ENCODE peak calls at places on chromosomes 4 and X, in eight cellular contexts. One of them, this sample, is unnamed.

GRCh38 chr4:11511321-11511720 is 82.6 kb upstream of the HS3ST1 start:
- DNase-seq in GM23338: no peak
- DNase-seq in HCT116: no peak
- DNase-seq in neural progenitor cell: no peak
- DNase-seq in hepatocyte: no peak
- DNase-seq in SK-N-SH: no peak
- DNase-seq in GM23248: no peak
- DNase-seq in PC-3: no peak
- DNase-seq in this sample: no peak

GRCh38 chrX:75155830-75156525 is at the start of gene ABCB7:
- DNase-seq in neural progenitor cell: peak
- DNase-seq in PC-3: peak
- DNase-seq in GM23338: peak
- DNase-seq in HCT116: peak
- DNase-seq in hepatocyte: peak
- DNase-seq in GM23248: peak
- DNase-seq in SK-N-SH: peak
- DNase-seq in this sample: peak

GRCh38 chr4:39706334-39706733 is 8.4 kb downstream of the UBE2K start:
- DNase-seq in neural progenitor cell: no peak
- DNase-seq in hepatocyte: peak
- DNase-seq in GM23338: no peak
- DNase-seq in HCT116: peak
- DNase-seq in GM23248: peak
- DNase-seq in PC-3: peak
- DNase-seq in SK-N-SH: no peak
- DNase-seq in this sample: no peak

GRCh38 chr4:77145806-77146425 is 11.1 kb upstream of the CCNG2 start:
- DNase-seq in GM23248: peak
- DNase-seq in neural progenitor cell: no peak
- DNase-seq in hepatocyte: no peak
- DNase-seq in GM23338: no peak
- DNase-seq in SK-N-SH: no peak
- DNase-seq in HCT116: no peak
- DNase-seq in PC-3: no peak
- DNase-seq in this sample: peak

GRCh38 chr4:3284734-3285557 is 7.9 kb upstream of the RGS12 start:
- DNase-seq in hepatocyte: no peak
- DNase-seq in neural progenitor cell: no peak
- DNase-seq in PC-3: no peak
- DNase-seq in HCT116: no peak
- DNase-seq in SK-N-SH: no peak
- DNase-seq in GM23338: no peak
- DNase-seq in GM23248: no peak
- DNase-seq in this sample: no peak

GRCh38 chr4:168605411-168605810 is 108.6 kb downstream of the PALLD start:
- DNase-seq in GM23248: peak
- DNase-seq in GM23338: no peak
- DNase-seq in HCT116: no peak
- DNase-seq in SK-N-SH: no peak
- DNase-seq in neural progenitor cell: peak
- DNase-seq in PC-3: peak
- DNase-seq in hepatocyte: no peak
- DNase-seq in this sample: no peak

GRCh38 chrX:154991039-154991438 is 31.5 kb downstream of the F8 start:
- DNase-seq in GM23338: no peak
- DNase-seq in HCT116: no peak
- DNase-seq in SK-N-SH: no peak
- DNase-seq in PC-3: no peak
- DNase-seq in hepatocyte: no peak
- DNase-seq in neural progenitor cell: no peak
- DNase-seq in GM23248: no peak
- DNase-seq in this sample: no peak

GRCh38 chrX:149120459-149120858 is 384.6 kb downstream of the IDS start:
- DNase-seq in hepatocyte: no peak
- DNase-seq in SK-N-SH: no peak
- DNase-seq in GM23338: peak
- DNase-seq in PC-3: no peak
- DNase-seq in GM23248: no peak
- DNase-seq in HCT116: no peak
- DNase-seq in neural progenitor cell: no peak
- DNase-seq in this sample: no peak

GRCh38 chr4:53234669-53235068 is 131.2 kb downstream of the SCFD2 start:
- DNase-seq in SK-N-SH: no peak
- DNase-seq in HCT116: no peak
- DNase-seq in neural progenitor cell: no peak
- DNase-seq in hepatocyte: no peak
- DNase-seq in PC-3: no peak
- DNase-seq in GM23248: no peak
- DNase-seq in GM23338: no peak
- DNase-seq in this sample: no peak

GRCh38 chrX:39648548-39649254 is 449.1 kb downstream of the BCOR start:
- DNase-seq in neural progenitor cell: no peak
- DNase-seq in HCT116: no peak
- DNase-seq in GM23338: no peak
- DNase-seq in GM23248: peak
- DNase-seq in SK-N-SH: no peak
- DNase-seq in hepatocyte: no peak
- DNase-seq in PC-3: no peak
- DNase-seq in this sample: no peak

GRCh38 chrX:150982786-150983525 is at the start of gene HMGB3:
- DNase-seq in PC-3: peak
- DNase-seq in SK-N-SH: peak
- DNase-seq in neural progenitor cell: peak
- DNase-seq in GM23248: peak
- DNase-seq in hepatocyte: peak
- DNase-seq in HCT116: peak
- DNase-seq in GM23338: peak
- DNase-seq in this sample: peak

GRCh38 chr4:139018971-139019758 is 3.6 kb downstream of the NOCT start:
- DNase-seq in HCT116: no peak
- DNase-seq in hepatocyte: no peak
- DNase-seq in neural progenitor cell: no peak
- DNase-seq in PC-3: no peak
- DNase-seq in GM23248: peak
- DNase-seq in SK-N-SH: peak
- DNase-seq in GM23338: no peak
- DNase-seq in this sample: no peak

GRCh38 chrX:31871989-31872388 is 800.1 kb upstream of the FTHL17 start:
- DNase-seq in HCT116: no peak
- DNase-seq in hepatocyte: no peak
- DNase-seq in neural progenitor cell: peak
- DNase-seq in GM23248: no peak
- DNase-seq in PC-3: no peak
- DNase-seq in SK-N-SH: no peak
- DNase-seq in GM23338: peak
- DNase-seq in this sample: no peak
- H3K4me2 ChIP-seq in HCT116: no peak
- H3K4me2 ChIP-seq in hepatocyte: peak
- H3K4me2 ChIP-seq in neural progenitor cell: peak
- H3K4me2 ChIP-seq in GM23248: no peak
- H3K4me2 ChIP-seq in PC-3: no peak
- H3K4me2 ChIP-seq in SK-N-SH: no peak
- H3K4me2 ChIP-seq in GM23338: no peak
- H3K4me2 ChIP-seq in this sample: no peak

GRCh38 chr4:138935-139334 is 14.6 kb downstream of the ZNF718 start:
- DNase-seq in hepatocyte: no peak
- DNase-seq in GM23248: no peak
- DNase-seq in PC-3: no peak
- DNase-seq in neural progenitor cell: no peak
- DNase-seq in HCT116: no peak
- DNase-seq in SK-N-SH: no peak
- DNase-seq in GM23338: no peak
- DNase-seq in this sample: no peak
- TF ChIP-seq EZH2phosphoT487 in hepatocyte: no peak
- TF ChIP-seq EZH2phosphoT487 in GM23248: no peak
- TF ChIP-seq EZH2phosphoT487 in PC-3: no peak
- TF ChIP-seq EZH2phosphoT487 in neural progenitor cell: no peak
- TF ChIP-seq EZH2phosphoT487 in HCT116: no peak
- TF ChIP-seq EZH2phosphoT487 in SK-N-SH: no peak
- TF ChIP-seq EZH2phosphoT487 in GM23338: no peak
- TF ChIP-seq EZH2phosphoT487 in this sample: no peak

DNA sequence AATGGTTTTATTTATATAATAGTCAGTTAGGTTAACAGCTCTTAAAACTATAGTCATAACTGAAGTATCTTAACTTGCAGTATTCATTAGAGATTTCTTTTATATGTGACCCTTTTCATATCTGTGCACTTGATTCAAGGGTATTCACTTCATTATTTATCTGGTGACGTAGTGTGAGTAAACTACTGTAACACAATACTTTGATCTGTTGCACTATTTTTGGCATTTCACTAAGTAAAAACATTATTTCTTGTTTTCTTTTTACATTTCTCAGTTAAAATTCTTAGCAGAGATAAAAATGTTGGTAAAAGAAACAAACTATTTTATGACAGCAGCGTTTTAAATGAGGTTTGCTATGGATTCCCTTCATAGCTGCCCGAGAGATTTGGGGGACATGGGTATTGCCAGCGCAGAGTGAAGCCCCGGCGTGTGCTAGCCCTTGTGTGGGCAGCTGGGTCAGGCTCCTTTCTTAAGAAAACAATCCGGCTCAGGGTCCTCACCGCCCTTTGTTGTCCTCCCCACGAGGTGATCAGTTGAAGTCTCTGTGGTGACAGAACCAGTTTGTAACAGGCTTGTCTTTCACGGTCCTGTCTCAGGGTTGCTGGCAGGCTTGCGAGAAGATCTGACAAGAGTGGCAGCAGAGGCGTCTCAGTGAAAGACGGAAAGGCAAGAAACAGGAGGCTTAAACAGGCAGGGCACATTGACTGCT is 293.4 kb downstream of the BMPR1B start:
- DNase-seq in SK-N-SH: no peak
- DNase-seq in hepatocyte: no peak
- DNase-seq in GM23248: no peak
- DNase-seq in PC-3: no peak
- DNase-seq in neural progenitor cell: peak
- DNase-seq in HCT116: no peak
- DNase-seq in GM23338: peak
- DNase-seq in this sample: no peak
- H3K4me2 ChIP-seq in SK-N-SH: no peak
- H3K4me2 ChIP-seq in hepatocyte: peak
- H3K4me2 ChIP-seq in GM23248: no peak
- H3K4me2 ChIP-seq in PC-3: no peak
- H3K4me2 ChIP-seq in neural progenitor cell: peak
- H3K4me2 ChIP-seq in HCT116: no peak
- H3K4me2 ChIP-seq in GM23338: no peak
- H3K4me2 ChIP-seq in this sample: no peak

DNA sequence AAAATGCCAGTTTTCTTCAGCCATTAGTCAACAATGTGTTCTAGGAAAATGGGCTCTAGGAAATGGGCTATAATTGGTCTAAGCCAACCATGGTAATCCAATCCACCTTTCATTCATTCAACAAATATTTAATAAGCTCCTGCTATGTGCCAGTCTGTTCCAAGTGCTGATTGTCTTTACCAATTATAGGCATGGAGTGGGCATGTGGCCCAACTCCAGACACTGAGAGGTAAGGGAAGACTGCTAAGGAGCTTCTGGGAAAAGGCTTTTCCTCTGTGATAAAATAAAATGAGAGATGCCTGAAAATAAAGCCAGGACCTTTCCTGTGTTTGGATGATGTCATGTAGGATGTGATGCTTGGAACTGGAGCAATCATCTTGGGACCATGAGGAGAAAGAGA is 43.3 kb downstream of the HOPX start:
- DNase-seq in hepatocyte: no peak
- DNase-seq in neural progenitor cell: no peak
- DNase-seq in SK-N-SH: no peak
- DNase-seq in HCT116: no peak
- DNase-seq in PC-3: peak
- DNase-seq in GM23338: no peak
- DNase-seq in GM23248: no peak
- DNase-seq in this sample: no peak
- TF ChIP-seq EZH2phosphoT487 in hepatocyte: no peak
- TF ChIP-seq EZH2phosphoT487 in neural progenitor cell: no peak
- TF ChIP-seq EZH2phosphoT487 in SK-N-SH: no peak
- TF ChIP-seq EZH2phosphoT487 in HCT116: no peak
- TF ChIP-seq EZH2phosphoT487 in PC-3: no peak
- TF ChIP-seq EZH2phosphoT487 in GM23338: no peak
- TF ChIP-seq EZH2phosphoT487 in GM23248: no peak
- TF ChIP-seq EZH2phosphoT487 in this sample: no peak